ENCODE peak calls at places on chromosomes 12 and 14, in four cellular contexts. W, Y, U and S are unnamed samples. For H3K36me3, the result is how much of the 10 kb centered on the place peaks cover.

GRCh38 chr12:97308576-97309198 is 153.9 kb upstream of the RMST start:
- DNase-seq in W (no peak), Y (no peak), U (peak), S (no peak)

GRCh38 chr14:49992901-49993335 is 100.0 kb downstream of the ARF6 start:
- DNase-seq in W (no peak), Y (peak), U (no peak), S (no peak)

GRCh38 chr14:85319998-85320397 is 209.9 kb upstream of the FLRT2 start:
- DNase-seq in W (no peak), Y (no peak), U (no peak), S (no peak)

GRCh38 chr12:110245278-110245868 is 35.7 kb upstream of the ATP2A2 start:
- DNase-seq in W (no peak), Y (peak), U (peak), S (peak)

GRCh38 chr12:50505386-50505827 is 622 bp downstream of the DIP2B start:
- DNase-seq in W (no peak), Y (peak), U (peak), S (peak)

GRCh38 chr12:2149091-2149490 is 96.3 kb downstream of the CACNA1C start:
- DNase-seq in W (no peak), Y (no peak), U (no peak), S (no peak)

GRCh38 chr12:109710747-109711595 is 2.7 kb upstream of the FAM222A start:
- DNase-seq in W (no peak), Y (no peak), U (no peak), S (no peak)

GRCh38 chr12:33111850-33112249 is 215.3 kb upstream of the PKP2 start:
- DNase-seq in W (no peak), Y (no peak), U (no peak), S (no peak)

GRCh38 chr14:101075801-101076413 is 172.4 kb upstream of the RTL1 start:
- DNase-seq in W (no peak), Y (no peak), U (no peak), S (no peak)

GRCh38 chr14:77219591-77219990 is 38.0 kb downstream of the TMEM63C start:
- DNase-seq in W (peak), Y (no peak), U (no peak), S (no peak)

GRCh38 chr12:131915774-131916173 is 13.3 kb upstream of the PUS1 start:
- DNase-seq in W (no peak), Y (no peak), U (no peak), S (no peak)
- H3K36me3 ChIP-seq in W (under half), Y (half or more), U (half or more), S (under half)

GRCh38 chr12:113933201-113933786 is 32.8 kb downstream of the RBM19 start:
- DNase-seq in W (no peak), Y (no peak), U (no peak), S (no peak)
- H3K36me3 ChIP-seq in W (under half), Y (half or more), U (half or more), S (under half)

GRCh38 chr12:14454098-14454907 is 88.8 kb downstream of the ATF7IP start:
- DNase-seq in W (no peak), Y (no peak), U (peak), S (peak)
- H3K36me3 ChIP-seq in W (under half), Y (under half), U (half or more), S (under half)

GRCh38 chr14:90402009-90402408 is 5.2 kb downstream of the CALM1 start:
- DNase-seq in W (no peak), Y (no peak), U (peak), S (no peak)
- H3K36me3 ChIP-seq in W (under half), Y (half or more), U (half or more), S (under half)

GRCh38 chr12:132026061-132026795 is 76.5 kb downstream of the EP400 start:
- DNase-seq in W (no peak), Y (no peak), U (no peak), S (no peak)
- H3K36me3 ChIP-seq in W (under half), Y (half or more), U (half or more), S (under half)

DNA sequence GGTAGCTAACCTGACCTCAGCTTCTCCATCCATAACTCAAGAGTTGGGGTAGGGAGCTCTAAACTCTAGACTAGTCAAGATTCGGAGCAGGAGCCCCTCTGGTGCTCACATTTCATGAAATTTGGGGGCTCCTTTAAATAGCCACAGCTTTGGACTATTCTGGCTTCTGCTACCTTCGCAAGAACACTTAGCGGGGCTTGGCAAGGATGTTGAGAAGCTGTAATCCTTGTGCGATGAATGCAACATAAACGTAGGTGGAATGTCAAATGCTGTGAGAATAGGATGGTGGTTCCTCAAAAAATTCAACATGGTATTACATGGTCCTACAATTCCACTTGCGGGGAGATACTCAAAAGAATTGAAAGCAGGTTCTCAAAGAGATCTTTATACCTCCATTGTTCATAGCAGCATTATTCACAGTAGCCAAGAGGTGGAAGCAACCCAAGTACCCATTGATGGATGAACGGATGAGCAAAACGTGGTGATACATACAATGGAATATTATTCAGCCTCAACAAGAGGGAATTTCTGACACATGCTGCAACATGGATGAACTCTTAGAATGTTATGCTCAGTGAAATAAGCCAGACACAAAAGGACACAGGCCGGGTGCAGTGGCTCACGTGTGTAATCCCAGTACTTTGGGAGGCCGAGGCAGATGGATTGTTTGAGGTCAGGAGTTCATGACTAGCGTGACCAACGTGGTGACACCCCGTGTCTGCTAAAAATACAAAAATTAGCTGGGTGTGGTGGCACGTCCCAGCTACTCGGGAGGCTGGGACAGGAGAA is 73.8 kb downstream of the ACTN1 start:
- DNase-seq in W (no peak), Y (peak), U (no peak), S (no peak)
- H3K36me3 ChIP-seq in W (under half), Y (half or more), U (half or more), S (under half)

GRCh38 chr12:57516617-57517153 is 3.6 kb downstream of the DDIT3 start:
- DNase-seq in W (no peak), Y (no peak), U (no peak), S (no peak)

GRCh38 chr12:57514720-57515467 is 5.4 kb downstream of the DDIT3 start:
- DNase-seq in W (no peak), Y (no peak), U (no peak), S (no peak)

GRCh38 chr12:57517187-57517586 is 3.1 kb downstream of the DDIT3 start:
- DNase-seq in W (no peak), Y (peak), U (no peak), S (no peak)

GRCh38 chr12:57515934-57516541 is 4.3 kb downstream of the DDIT3 start:
- DNase-seq in W (no peak), Y (no peak), U (no peak), S (no peak)

GRCh38 chr12:57515468-57515933 is 4.8 kb downstream of the DDIT3 start:
- DNase-seq in W (no peak), Y (no peak), U (no peak), S (no peak)
- H3K36me3 ChIP-seq in W (under half), Y (half or more), U (half or more), S (under half)